ENCODE peak calls at places on chromosomes 13 and 19, in four cellular contexts. M is heart right ventricle, U is colonic mucosa, K is astrocyte of the cerebellum. E is an unnamed sample.
A peak's percentile ranks its signal among the peaks of the same experiment; 100 is the strongest.

GRCh38 chr13:40206241-40207109 is 460.0 kb downstream of the FOXO1 start:
- DNase-seq in M (no peak), U (no peak), K (no peak), E (no peak)

GRCh38 chr19:35034005-35034502 is 3.8 kb downstream of the SCN1B start:
- DNase-seq in M (no peak), U (no peak), K (no peak), E (no peak)

GRCh38 chr13:77865588-77865987 is 53.0 kb downstream of the EDNRB start:
- DNase-seq in M (no peak), U (no peak), K (no peak), E (no peak)

GRCh38 chr19:919157-920050 is 2.3 kb downstream of the KISS1R start:
- DNase-seq in M (no peak), U (no peak), K (no peak), E (no peak)

GRCh38 chr13:37968555-37968954 is 99.0 kb upstream of the TRPC4 start:
- DNase-seq in M (no peak), U (no peak), K (no peak), E (no peak)

GRCh38 chr19:1978346-1978894 is 37.1 kb downstream of the BTBD2 start:
- DNase-seq in M (no peak), U (no peak), K (no peak), E (no peak)

GRCh38 chr13:52070929-52071523 is 46.5 kb downstream of the UTP14C start:
- DNase-seq in M (no peak), U (no peak), K (no peak), E (no peak)

GRCh38 chr19:610071-610800 is 20.6 kb downstream of the HCN2 start:
- DNase-seq in M (no peak), U (no peak), K (no peak), E (no peak)

GRCh38 chr13:99329477-99329876 is 22.3 kb upstream of the GPR183 start:
- DNase-seq in M (no peak), U (no peak), K (no peak), E (no peak)

GRCh38 chr13:96821381-96821780 is 172.9 kb downstream of the OXGR1 start:
- DNase-seq in M (no peak), U (no peak), K (no peak), E (no peak)

GRCh38 chr19:54916822-54917221 is 10.9 kb downstream of the NCR1 start:
- DNase-seq in M (no peak), U (no peak), K (no peak), E (no peak)

GRCh38 chr13:42364613-42365000 is 92.7 kb downstream of the AKAP11 start:
- DNase-seq in M (no peak), U (no peak), K (no peak), E (no peak)

GRCh38 chr13:78660130-78660857 is 1.3 kb upstream of the OBI1 start:
- DNase-seq in M (no peak), U (no peak), K (no peak), E (no peak)

GRCh38 chr13:29170451-29171082 is 350.4 kb downstream of the MTUS2 start:
- DNase-seq in M (no peak), U (no peak), K (no peak), E (no peak)

GRCh38 chr19:40467007-40467565 is 285 bp downstream of the SPTBN4 start:
- DNase-seq in M (no peak), U (no peak), K (no peak), E (no peak)

GRCh38 chr13:32538621-32539246 is at the start of gene N4BP2L2:
- DNase-seq in M (peak; percentile 97), U (peak; percentile 96), K (peak; percentile 98), E (peak; percentile 97)
- TF ChIP-seq CTCF in M (peak; percentile 57), U (no peak), K (peak; percentile 47), E (no peak)

GRCh38 chr19:41859213-41859617 is 840 bp upstream of the RPS19 start:
- DNase-seq in M (no peak), U (no peak), K (no peak), E (no peak)
- TF ChIP-seq CTCF in M (no peak), U (no peak), K (no peak), E (no peak)

DNA sequence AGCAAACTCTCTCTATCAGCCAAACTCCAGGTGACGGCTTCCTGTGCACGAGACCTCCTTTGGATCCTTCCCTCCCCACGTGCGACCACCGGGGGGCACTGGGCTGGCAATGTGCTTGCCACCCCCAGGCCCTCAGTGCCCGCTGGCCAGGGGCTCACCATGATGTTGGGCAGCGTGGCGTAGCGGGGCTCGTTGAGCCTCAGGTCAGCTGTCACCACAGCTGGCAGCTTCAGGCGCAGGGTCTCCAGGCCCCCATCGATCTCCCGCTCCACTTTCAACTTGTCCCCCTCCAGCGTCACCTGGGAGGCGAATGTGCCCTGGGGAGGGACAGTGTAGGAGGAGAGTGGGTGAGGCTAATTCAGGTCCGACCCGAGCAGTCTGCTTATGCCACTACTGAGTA is 4.8 kb upstream of the VSIG10L start:
- DNase-seq in M (no peak), U (no peak), K (no peak), E (no peak)
- TF ChIP-seq CTCF in M (no peak), U (no peak), K (no peak), E (no peak)

GRCh38 chr19:41708481-41708880 is at the start of gene CEACAM5:
- DNase-seq in M (no peak), U (peak; percentile 95), K (no peak), E (no peak)

GRCh38 chr19:41705393-41706174 is 2.8 kb upstream of the CEACAM5 start:
- DNase-seq in M (no peak), U (peak; percentile 59), K (no peak), E (no peak)

GRCh38 chr19:41707871-41708371 is 505 bp upstream of the CEACAM5 start:
- DNase-seq in M (no peak), U (no peak), K (no peak), E (no peak)

GRCh38 chr19:41707502-41707812 is 969 bp upstream of the CEACAM5 start:
- DNase-seq in M (no peak), U (peak; percentile 61), K (no peak), E (no peak)

DNA sequence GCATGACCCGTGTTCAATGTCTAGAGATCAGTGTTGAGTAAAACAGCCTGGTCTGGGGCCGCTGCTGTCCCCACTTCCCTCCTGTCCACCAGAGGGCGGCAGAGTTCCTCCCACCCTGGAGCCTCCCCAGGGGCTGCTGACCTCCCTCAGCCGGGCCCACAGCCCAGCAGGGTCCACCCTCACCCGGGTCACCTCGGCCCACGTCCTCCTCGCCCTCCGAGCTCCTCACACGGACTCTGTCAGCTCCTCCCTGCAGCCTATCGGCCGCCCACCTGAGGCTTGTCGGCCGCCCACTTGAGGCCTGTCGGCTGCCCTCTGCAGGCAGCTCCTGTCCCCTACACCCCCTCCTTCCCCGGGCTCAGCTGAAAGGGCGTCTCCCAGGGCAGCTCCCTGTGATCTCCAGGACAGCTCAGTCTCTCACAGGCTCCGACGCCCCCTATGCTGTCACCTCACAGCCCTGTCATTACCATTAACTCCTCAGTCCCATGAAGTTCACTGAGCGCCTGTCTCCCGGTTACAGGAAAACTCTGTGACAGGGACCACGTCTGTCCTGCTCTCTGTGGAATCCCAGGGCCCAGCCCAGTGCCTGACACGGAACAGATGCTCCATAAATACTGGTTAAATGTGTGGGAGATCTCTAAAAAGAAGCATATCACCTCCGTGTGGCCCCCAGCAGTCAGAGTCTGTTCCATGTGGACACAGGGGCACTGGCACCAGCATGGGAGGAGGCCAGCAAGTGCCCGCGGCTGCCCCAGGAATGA is 1.5 kb upstream of the CEACAM5 start:
- DNase-seq in M (no peak), U (peak; percentile 87), K (no peak), E (peak; percentile 92)
- TF ChIP-seq CTCF in M (peak; percentile 85), U (peak; percentile 94), K (peak; percentile 29), E (peak; percentile 56)

GRCh38 chr19:31600731-31601295 is 251.6 kb upstream of the TSHZ3 start:
- DNase-seq in M (no peak), U (no peak), K (no peak), E (no peak)
- TF ChIP-seq CTCF in M (no peak), U (no peak), K (no peak), E (no peak)

DNA sequence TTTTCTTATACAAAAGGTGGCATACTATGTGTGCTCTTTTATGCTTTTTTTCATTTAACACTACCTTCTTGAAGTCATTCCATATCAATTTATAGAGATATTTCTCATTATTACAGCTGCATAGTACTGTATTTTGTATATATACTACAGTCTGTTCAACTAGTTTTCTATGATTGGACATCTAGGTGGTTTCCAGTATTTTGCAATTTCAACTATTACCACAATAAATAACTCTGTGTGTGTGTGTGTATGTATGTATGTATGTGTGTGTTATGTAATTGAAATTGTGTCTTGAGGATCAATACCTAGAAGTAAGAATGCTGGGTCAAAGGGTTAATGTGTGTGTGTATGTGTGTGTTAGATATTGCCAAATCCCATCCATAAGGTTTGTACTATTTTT is 7.0 kb downstream of the LPAR6 start:
- DNase-seq in M (no peak), U (no peak), K (no peak), E (no peak)
- TF ChIP-seq CTCF in M (no peak), U (no peak), K (no peak), E (no peak)

DNA sequence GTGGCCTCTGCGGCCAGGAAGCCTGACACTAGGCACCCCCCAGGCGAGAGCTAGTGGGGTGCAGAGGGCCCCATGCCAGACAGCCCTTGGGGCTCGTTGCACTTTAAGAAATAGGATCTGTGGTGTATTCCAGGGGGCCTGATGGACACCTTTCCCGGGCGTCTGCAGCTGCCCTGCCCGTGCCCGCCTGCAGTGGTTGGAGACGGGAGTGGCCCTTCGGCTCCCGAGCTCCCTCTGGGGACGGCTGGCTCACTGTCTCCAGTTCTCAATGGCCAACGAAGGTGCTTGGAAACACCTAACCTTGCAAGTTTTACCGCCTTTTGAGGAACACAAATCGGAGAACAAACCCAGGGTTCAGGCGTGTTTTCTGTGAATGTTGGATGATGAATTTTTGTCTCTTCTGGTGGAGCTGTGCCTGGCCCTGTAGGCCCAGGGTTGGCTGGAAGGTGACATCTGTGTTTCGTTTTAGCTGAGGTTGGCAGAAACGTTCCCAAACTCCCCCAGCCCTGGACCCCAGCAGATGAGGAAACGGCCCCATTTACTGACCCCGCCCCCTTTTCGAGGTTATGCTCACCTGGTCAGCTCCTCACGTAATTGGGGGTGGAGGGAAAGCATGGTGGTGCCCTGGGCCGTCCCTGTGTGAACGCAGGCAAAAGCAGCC is 17.4 kb upstream of the NPAS1 start:
- DNase-seq in M (no peak), U (peak; percentile 48), K (no peak), E (no peak)
- TF ChIP-seq CTCF in M (peak; percentile 14), U (no peak), K (no peak), E (no peak)

E was measured in left lung.